ENCODE peak calls at places on chromosomes 7 and 10, in six cellular contexts. B is GM23338, S is kidney epithelial cell, K is WTC11, N is A549, O is heart left ventricle. G is an unnamed sample.
A peak's percentile ranks its signal among the peaks of the same experiment; 100 is the strongest.

GRCh38 chr7:120273476-120273975 is 551 bp downstream of the KCND2 start:
- DNase-seq in B (peak; percentile 85), S (no peak), K (peak; percentile 72), N (peak; percentile 6), O (no peak), G (no peak)

GRCh38 chr10:122974034-122974433 is 6.2 kb upstream of the PSTK start:
- DNase-seq in B (no peak), S (no peak), K (no peak), N (no peak), O (no peak), G (no peak)

GRCh38 chr10:11403116-11403515 is 208.3 kb downstream of the USP6NL start:
- DNase-seq in B (no peak), S (no peak), K (no peak), N (no peak), O (no peak), G (no peak)

GRCh38 chr7:132393789-132394261 is 182.4 kb downstream of the PLXNA4 start:
- DNase-seq in B (no peak), S (no peak), K (no peak), N (no peak), O (peak; percentile 44), G (no peak)

GRCh38 chr10:92850186-92850585 is 1.9 kb downstream of the EXOC6 start:
- DNase-seq in B (no peak), S (no peak), K (no peak), N (no peak), O (no peak), G (no peak)

GRCh38 chr10:75399461-75400162 is 2.0 kb downstream of the ZNF503 start:
- DNase-seq in B (peak; percentile 82), S (no peak), K (peak; percentile 81), N (peak; percentile 70), O (peak; percentile 84), G (no peak)

GRCh38 chr10:43417950-43418768 is 9.2 kb upstream of the HNRNPF start:
- DNase-seq in B (no peak), S (no peak), K (no peak), N (no peak), O (no peak), G (no peak)

GRCh38 chr10:23106508-23106907 is 11.1 kb downstream of the MSRB2 start:
- DNase-seq in B (peak; percentile 47), S (no peak), K (peak; percentile 38), N (no peak), O (no peak), G (no peak)

GRCh38 chr10:121595806-121596667 is 2.2 kb downstream of the FGFR2 start:
- DNase-seq in B (peak; percentile 55), S (no peak), K (peak; percentile 53), N (no peak), O (no peak), G (no peak)

GRCh38 chr10:20737107-20737506 is 160.0 kb downstream of the NEBL start:
- DNase-seq in B (no peak), S (no peak), K (no peak), N (no peak), O (no peak), G (no peak)

GRCh38 chr10:116120688-116121087 is 152.3 kb downstream of the GFRA1 start:
- DNase-seq in B (peak; percentile 82), S (no peak), K (peak; percentile 80), N (no peak), O (no peak), G (no peak)

GRCh38 chr7:65509368-65510186 is 135.9 kb downstream of the ZNF92 start:
- DNase-seq in B (peak; percentile 49), S (no peak), K (peak; percentile 13), N (no peak), O (peak; percentile 5), G (no peak)

GRCh38 chr10:86413046-86413728 is 46.6 kb upstream of the GRID1 start:
- DNase-seq in B (no peak), S (no peak), K (no peak), N (no peak), O (no peak), G (no peak)

GRCh38 chr10:86648706-86649426 is 5.5 kb upstream of the OPN4 start:
- DNase-seq in B (no peak), S (no peak), K (no peak), N (peak; percentile 68), O (peak; percentile 71), G (peak; percentile 20)

GRCh38 chr7:142571581-142571980 is 177.7 kb upstream of the PRSS1 start:
- DNase-seq in B (no peak), S (no peak), K (no peak), N (no peak), O (no peak), G (no peak)

GRCh38 chr7:70586822-70587221 is 545.1 kb upstream of the GALNT17 start:
- DNase-seq in B (no peak), S (no peak), K (no peak), N (no peak), O (no peak), G (no peak)

GRCh38 chr10:3741688-3742461 is 43.1 kb downstream of the KLF6 start:
- DNase-seq in B (no peak), S (no peak), K (no peak), N (no peak), O (no peak), G (no peak)

GRCh38 chr7:7731732-7732131 is 13.3 kb upstream of the RPA3 start:
- DNase-seq in B (no peak), S (no peak), K (no peak), N (no peak), O (no peak), G (no peak)

GRCh38 chr7:92758796-92759431 is 77.5 kb downstream of the CDK6 start:
- DNase-seq in B (no peak), S (no peak), K (no peak), N (no peak), O (no peak), G (no peak)

GRCh38 chr10:84375011-84375410 is 46.6 kb downstream of the CCSER2 start:
- DNase-seq in B (peak; percentile 79), S (no peak), K (peak; percentile 23), N (peak; percentile 62), O (peak; percentile 11), G (peak; percentile 34)

GRCh38 chr10:77574436-77574835 is 63.2 kb downstream of the KCNMA1 start:
- DNase-seq in B (no peak), S (no peak), K (no peak), N (no peak), O (no peak), G (no peak)
- TF ChIP-seq CTCF in B (peak; percentile 29), S (no peak), K (no peak), N (peak; percentile 14), O (no peak), G (no peak)

GRCh38 chr7:121398246-121398645 is 2.1 kb upstream of the FAM3C start:
- DNase-seq in B (peak; percentile 27), S (no peak), K (no peak), N (peak; percentile 59), O (no peak), G (no peak)
- TF ChIP-seq CTCF in B (peak; percentile 32), S (peak; percentile 41), K (no peak), N (peak; percentile 29), O (no peak), G (peak; percentile 11)

GRCh38 chr10:48442809-48443177 is 136.3 kb downstream of the MAPK8 start:
- DNase-seq in B (no peak), S (no peak), K (no peak), N (no peak), O (no peak), G (no peak)

GRCh38 chr10:48444266-48444665 is 137.8 kb downstream of the MAPK8 start:
- DNase-seq in B (peak; percentile 60), S (no peak), K (no peak), N (peak; percentile 57), O (no peak), G (no peak)

GRCh38 chr10:48445932-48446331 is 139.5 kb downstream of the MAPK8 start:
- DNase-seq in B (no peak), S (no peak), K (no peak), N (no peak), O (no peak), G (no peak)

GRCh38 chr10:48446785-48447184 is 140.3 kb downstream of the MAPK8 start:
- DNase-seq in B (no peak), S (no peak), K (no peak), N (no peak), O (no peak), G (no peak)

GRCh38 chr10:48444861-48445841 is 138.7 kb downstream of the MAPK8 start:
- DNase-seq in B (peak; percentile 50), S (no peak), K (no peak), N (peak; percentile 11), O (no peak), G (no peak)
- TF ChIP-seq CTCF in B (no peak), S (peak; percentile 45), K (no peak), N (no peak), O (no peak), G (no peak)

DNA sequence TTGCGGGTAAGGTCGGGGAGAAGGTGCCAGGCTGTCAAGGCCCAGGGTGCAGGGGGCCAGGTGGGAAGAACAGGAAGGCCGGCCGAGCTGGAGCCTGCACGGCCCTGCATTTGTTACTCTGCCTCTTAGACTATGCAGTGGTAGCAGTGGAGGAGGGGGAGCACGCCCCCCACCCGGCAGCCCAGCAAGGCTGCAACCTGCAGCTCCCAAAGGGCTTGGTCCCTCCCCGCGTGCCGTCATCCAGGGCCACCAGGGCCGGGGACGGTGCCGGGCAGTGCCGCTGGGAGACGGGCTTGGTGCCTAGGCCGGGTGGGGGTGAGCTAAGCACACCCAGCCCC is 7.0 kb upstream of the GPER1 start:
- DNase-seq in B (no peak), S (no peak), K (no peak), N (no peak), O (no peak), G (no peak)
- TF ChIP-seq CTCF in B (no peak), S (no peak), K (no peak), N (no peak), O (no peak), G (no peak)

GRCh38 chr7:36549003-36549402 is 159.3 kb downstream of the ANLN start:
- DNase-seq in B (no peak), S (no peak), K (no peak), N (no peak), O (no peak), G (no peak)
- TF ChIP-seq CTCF in B (no peak), S (no peak), K (no peak), N (no peak), O (no peak), G (no peak)